ENCODE peak calls at places on chromosomes 3 and 15, in five cellular contexts. D is MCF 10A, L is fibroblast of mammary gland, U is AG09319, A is psoas muscle. T is an unnamed sample.

GRCh38 chr3:3260870-3261269 is 81.4 kb upstream of the CRBN start:
- DNase-seq in A (no peak), L (no peak), U (no peak), D (no peak), T (no peak)

GRCh38 chr3:117104792-117105191 is 395.2 kb downstream of the TUSC7 start:
- DNase-seq in U (no peak), D (no peak), L (no peak), A (no peak), T (no peak)

GRCh38 chr15:24878153-24878552 is 76.6 kb upstream of the SNRPN start:
- DNase-seq in L (peak; percentile 35), A (peak; percentile 14), U (no peak), D (no peak), T (no peak)

GRCh38 chr15:42264790-42265189 is 8.2 kb upstream of the GANC start:
- DNase-seq in D (no peak), A (no peak), L (no peak), U (no peak), T (no peak)

GRCh38 chr3:159766563-159767185 is 222.0 kb upstream of the IL12A start:
- DNase-seq in A (no peak), D (peak; percentile 58), L (peak; percentile 52), U (no peak), T (no peak)

GRCh38 chr15:97598353-97598798 is 362.1 kb upstream of the ARRDC4 start:
- DNase-seq in A (no peak), L (no peak), D (no peak), U (no peak), T (no peak)

GRCh38 chr15:92806763-92807162 is 93.4 kb upstream of the CHD2 start:
- DNase-seq in A (no peak), U (no peak), D (no peak), L (no peak), T (no peak)

GRCh38 chr3:129384594-129385323 is 43.7 kb downstream of the EFCAB12 start:
- DNase-seq in D (no peak), A (no peak), L (no peak), U (no peak), T (no peak)

GRCh38 chr15:29125382-29126207 is 144.0 kb downstream of the NSMCE3 start:
- DNase-seq in U (no peak), D (no peak), A (no peak), L (no peak), T (no peak)

GRCh38 chr3:8210752-8211405 is 290.7 kb upstream of the LMCD1 start:
- DNase-seq in D (no peak), U (no peak), A (no peak), L (peak; percentile 66), T (no peak)

GRCh38 chr3:123071146-123071545 is 4.3 kb downstream of the PDIA5 start:
- DNase-seq in U (no peak), A (no peak), D (no peak), L (peak; percentile 52), T (no peak)

GRCh38 chr15:74786659-74787165 is 4.8 kb downstream of the CSK start:
- DNase-seq in A (no peak), L (no peak), D (no peak), U (no peak), T (no peak)

GRCh38 chr3:130395331-130395730 is 49.9 kb downstream of the COL6A5 start:
- DNase-seq in U (no peak), L (peak; percentile 35), D (no peak), A (no peak), T (no peak)

GRCh38 chr3:123584284-123584987 is 417 bp downstream of the HACD2 start:
- DNase-seq in D (peak; percentile 46), U (no peak), L (peak; percentile 19), A (peak; percentile 60), T (peak; percentile 85)

GRCh38 chr3:129359102-129359461 is 69.4 kb downstream of the EFCAB12 start:
- DNase-seq in D (no peak), L (no peak), A (no peak), U (no peak), T (no peak)

GRCh38 chr3:143450656-143451055 is 331.1 kb downstream of the CHST2 start:
- DNase-seq in U (no peak), A (no peak), L (no peak), D (no peak), T (no peak)

GRCh38 chr3:136512391-136512790 is 239.8 kb downstream of the STAG1 start:
- DNase-seq in A (no peak), D (no peak), L (peak; percentile 68), U (peak; percentile 44), T (no peak)

GRCh38 chr3:38579551-38580449 is 69.7 kb downstream of the SCN5A start:
- DNase-seq in U (no peak), L (peak; percentile 64), A (no peak), D (no peak), T (peak; percentile 65)

GRCh38 chr3:14803981-14804834 is 14.6 kb upstream of the FGD5 start:
- DNase-seq in D (no peak), A (no peak), U (no peak), L (no peak), T (no peak)

GRCh38 chr3:173913397-173913796 is 515.9 kb downstream of the NLGN1 start:
- DNase-seq in D (no peak), A (no peak), U (no peak), L (peak; percentile 10), T (no peak)

GRCh38 chr3:112640333-112640863 is 545 bp downstream of the CCDC80 start:
- DNase-seq in A (no peak), U (no peak), L (peak; percentile 94), D (peak; percentile 81), T (no peak)

GRCh38 chr15:51160484-51160883 is 65.8 kb upstream of the TNFAIP8L3 start:
- DNase-seq in A (no peak), D (no peak), U (no peak), L (no peak), T (no peak)

GRCh38 chr15:82830427-82831173 is 21.2 kb downstream of the WHAMM start:
- DNase-seq in U (no peak), L (no peak), D (no peak), A (no peak), T (no peak)

GRCh38 chr15:85832389-85832788 is 37.7 kb upstream of the KLHL25 start:
- DNase-seq in A (no peak), U (no peak), L (no peak), D (no peak), T (no peak)

GRCh38 chr3:31170932-31171670 is 276.6 kb upstream of the GADL1 start:
- DNase-seq in L (peak; percentile 62), D (peak; percentile 57), U (peak; percentile 30), A (no peak), T (no peak)

GRCh38 chr3:41094351-41094750 is 105.0 kb upstream of the CTNNB1 start:
- DNase-seq in U (no peak), D (no peak), A (no peak), L (no peak), T (no peak)

GRCh38 chr3:41097896-41098496 is 101.3 kb upstream of the CTNNB1 start:
- DNase-seq in L (no peak), D (no peak), A (no peak), U (no peak), T (no peak)

GRCh38 chr3:41092791-41093190 is 106.5 kb upstream of the CTNNB1 start:
- DNase-seq in L (no peak), A (no peak), D (no peak), U (no peak), T (no peak)

GRCh38 chr3:41093476-41093875 is 105.8 kb upstream of the CTNNB1 start:
- DNase-seq in L (no peak), A (no peak), U (no peak), D (no peak), T (no peak)

GRCh38 chr3:41095702-41096101 is 103.6 kb upstream of the CTNNB1 start:
- DNase-seq in A (no peak), L (no peak), U (no peak), D (no peak), T (no peak)
- TF ChIP-seq CTCF in A (no peak), L (peak; percentile 4), U (no peak), D (no peak), T (no peak)

DNA sequence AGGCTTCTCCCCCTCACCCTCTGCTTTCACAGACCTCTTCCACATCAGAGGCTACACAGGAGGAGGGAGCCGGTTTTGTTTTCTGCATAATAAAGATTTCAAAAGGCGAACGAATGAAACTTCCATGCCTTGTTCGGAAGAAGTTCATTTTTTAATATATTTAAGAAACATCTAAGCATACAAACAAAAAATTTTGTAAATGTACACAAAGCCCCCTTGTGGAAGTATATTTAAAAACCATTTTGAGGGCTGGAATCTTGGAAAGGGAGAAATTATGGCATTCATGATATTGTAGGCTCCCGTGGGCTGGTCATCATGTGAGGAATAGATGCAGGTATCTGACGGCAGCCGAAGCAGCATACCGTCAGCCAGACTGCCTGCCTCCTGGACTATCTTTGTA is 90.4 kb downstream of the MECOM start:
- DNase-seq in D (no peak), U (no peak), A (no peak), L (no peak), T (no peak)
- TF ChIP-seq CTCF in D (peak; percentile 20), U (peak; percentile 11), A (no peak), L (no peak), T (peak; percentile 47)

GRCh38 chr3:57152150-57152549 is 13.0 kb downstream of the IL17RD start:
- DNase-seq in U (no peak), D (no peak), A (no peak), L (no peak), T (no peak)
- TF ChIP-seq CTCF in U (no peak), D (no peak), A (no peak), L (peak; percentile 34), T (peak; percentile 13)

GRCh38 chr3:151314593-151314992 is 2.0 kb downstream of the GPR87 start:
- DNase-seq in D (no peak), U (no peak), A (no peak), L (no peak), T (no peak)
- TF ChIP-seq CTCF in D (no peak), U (no peak), A (no peak), L (no peak), T (no peak)

T was measured in osteocyte.